ENCODE peak calls at places on chromosomes 12 and 14, in five cellular contexts. C, F, X, B and A are unnamed samples.

GRCh38 chr14:105187935-105188524 is 6.9 kb upstream of the NUDT14 start:
- DNase-seq in C (no peak), B (no peak), F (no peak), X (no peak), A (no peak)

GRCh38 chr12:5965950-5966383 is 20.9 kb upstream of the ANO2 start:
- DNase-seq in B (peak), F (no peak), X (no peak), C (peak), A (peak)

GRCh38 chr12:132322206-132323132 is 6.9 kb downstream of the GALNT9 start:
- DNase-seq in C (no peak), F (no peak), X (no peak), B (no peak), A (peak)

GRCh38 chr12:43789941-43790340 is 16.2 kb downstream of the TWF1 start:
- DNase-seq in B (no peak), F (no peak), X (no peak), C (no peak), A (no peak)

GRCh38 chr12:72679147-72679757 is 407.1 kb downstream of the TRHDE start:
- DNase-seq in X (no peak), C (no peak), F (no peak), B (no peak), A (no peak)

GRCh38 chr12:42482086-42482819 is 107.3 kb downstream of the PRICKLE1 start:
- DNase-seq in C (no peak), B (peak), F (no peak), X (no peak), A (no peak)

GRCh38 chr12:52667509-52667908 is 12.7 kb downstream of the KRT1 start:
- DNase-seq in X (no peak), F (no peak), B (no peak), C (no peak), A (no peak)

GRCh38 chr14:101869217-101869616 is 95.2 kb upstream of the DYNC1H1 start:
- DNase-seq in X (no peak), F (no peak), C (no peak), B (no peak), A (no peak)

GRCh38 chr14:99530407-99530806 is 49.2 kb downstream of the CCNK start:
- DNase-seq in C (no peak), B (no peak), F (no peak), X (no peak), A (no peak)

DNA sequence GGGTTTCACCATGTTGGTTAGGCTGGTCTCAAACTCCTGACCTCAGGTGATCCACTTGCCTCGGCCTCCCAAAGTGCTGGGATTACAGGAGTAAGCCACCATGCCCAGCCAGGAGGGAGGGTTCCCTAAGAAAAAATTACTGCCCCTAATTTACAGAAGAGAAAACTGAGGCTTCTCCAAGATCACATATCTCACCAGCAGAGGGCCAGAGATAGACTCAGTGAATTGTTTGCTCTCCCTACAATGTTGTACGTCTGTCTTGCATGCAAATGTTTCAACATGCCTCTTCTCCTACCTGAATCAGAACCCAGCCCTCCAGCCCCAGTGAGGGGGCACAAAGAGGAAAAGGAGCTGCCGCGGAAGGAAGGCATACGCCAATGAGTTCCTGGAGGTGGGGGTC is 48.3 kb upstream of the TMEM263 start:
- DNase-seq in B (no peak), X (no peak), C (no peak), F (no peak), A (no peak)
- TF ChIP-seq CTCF in B (no peak), X (no peak), C (no peak), F (no peak), A (peak)

GRCh38 chr14:24692382-24693352 is 58.7 kb upstream of the GZMB start:
- DNase-seq in B (no peak), X (no peak), C (no peak), F (no peak), A (no peak)
- TF ChIP-seq CTCF in B (no peak), X (no peak), C (no peak), F (no peak), A (no peak)

GRCh38 chr14:60488175-60488574 is 2.3 kb upstream of the C14orf39 start:
- DNase-seq in C (no peak), F (no peak), X (no peak), B (no peak), A (no peak)
- TF ChIP-seq CTCF in C (no peak), F (no peak), X (no peak), B (no peak), A (no peak)

GRCh38 chr12:58247633-58248032 is 306.3 kb downstream of the ATP23 start:
- DNase-seq in C (no peak), F (no peak), X (no peak), B (no peak), A (no peak)
- TF ChIP-seq CTCF in C (no peak), F (no peak), X (no peak), B (no peak), A (no peak)